ENCODE peak calls at places on chromosomes 2 and 18, in seven cellular contexts. N is naive thymus-derived CD4-positive, alpha-beta T cell; H is HCT116; R is PC-3; K is tibial artery; Q is CD8-positive, alpha-beta T cell; O is psoas muscle. Y is an unnamed sample. For H3K9me3, the result is how much of the 10 kb centered on the place peaks cover.

GRCh38 chr2:106956416-106956815 is 70.4 kb upstream of the ST6GAL2 start:
- DNase-seq in N (no peak), H (no peak), R (no peak), K (no peak), Q (no peak), O (no peak), Y (no peak)

GRCh38 chr2:127387655-127388422 is at the start of gene MAP3K2:
- DNase-seq in N (peak), H (peak), R (peak), K (peak), Q (peak), O (peak), Y (peak)

GRCh38 chr2:70808983-70809958 is 11.1 kb downstream of the CLEC4F start:
- DNase-seq in N (no peak), H (no peak), R (no peak), K (no peak), Q (no peak), O (no peak), Y (no peak)

GRCh38 chr2:23199115-23199918 is 185.7 kb upstream of the KLHL29 start:
- DNase-seq in N (no peak), H (peak), R (peak), K (no peak), Q (no peak), O (no peak), Y (no peak)

GRCh38 chr18:7358989-7359726 is 128.3 kb downstream of the LRRC30 start:
- DNase-seq in N (no peak), H (no peak), R (no peak), K (no peak), Q (no peak), O (no peak), Y (no peak)

GRCh38 chr2:54628418-54628817 is 95.0 kb upstream of the EML6 start:
- DNase-seq in N (no peak), H (no peak), R (no peak), K (no peak), Q (no peak), O (no peak), Y (no peak)

GRCh38 chr2:85705680-85706039 is 11.5 kb downstream of the GNLY start:
- DNase-seq in N (no peak), H (peak), R (peak), K (peak), Q (no peak), O (peak), Y (no peak)

GRCh38 chr18:13831864-13832508 is 8.0 kb downstream of the MC5R start:
- DNase-seq in N (no peak), H (peak), R (peak), K (no peak), Q (no peak), O (no peak), Y (no peak)

GRCh38 chr2:135820003-135820618 is 16.9 kb downstream of the LCT start:
- DNase-seq in N (peak), H (no peak), R (no peak), K (no peak), Q (peak), O (no peak), Y (peak)

GRCh38 chr2:25899404-25899925 is 21.2 kb upstream of the ASXL2 start:
- DNase-seq in N (no peak), H (no peak), R (peak), K (no peak), Q (no peak), O (no peak), Y (no peak)

GRCh38 chr2:143759455-143759854 is 630.2 kb downstream of the ARHGAP15 start:
- DNase-seq in N (no peak), H (no peak), R (no peak), K (no peak), Q (no peak), O (no peak), Y (no peak)

GRCh38 chr2:206085742-206086445 is at the start of gene INO80D:
- DNase-seq in N (peak), H (peak), R (peak), K (peak), Q (peak), O (peak), Y (peak)

DNA sequence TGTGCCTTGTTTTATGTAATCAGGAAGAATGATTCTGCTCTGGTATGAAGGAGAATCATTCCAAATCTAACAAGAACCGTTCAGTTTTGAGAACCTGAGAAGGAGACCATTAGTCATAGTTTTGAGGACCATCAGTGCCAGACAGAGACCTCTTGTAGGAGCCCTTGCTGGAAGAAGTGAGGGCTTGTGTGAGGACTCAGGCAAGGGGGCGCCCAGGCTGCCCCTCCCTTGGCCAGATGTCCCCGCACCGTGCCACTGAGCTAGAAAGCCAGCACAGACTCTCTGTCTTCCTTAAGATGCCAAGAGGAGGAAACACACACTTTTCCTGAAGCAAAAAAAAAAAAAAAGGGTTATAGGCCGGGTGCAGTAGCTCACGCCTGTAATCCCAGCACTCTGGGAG is 55.7 kb upstream of the SLC39A10 start:
- DNase-seq in N (no peak), H (no peak), R (no peak), K (no peak), Q (no peak), O (no peak), Y (no peak)
- H3K27ac ChIP-seq in N (no peak), H (no peak), R (no peak), K (no peak), Q (no peak), O (no peak), Y (no peak)

GRCh38 chr18:78790960-78791359 is 188.7 kb upstream of the SALL3 start:
- DNase-seq in N (no peak), H (no peak), R (no peak), K (no peak), Q (no peak), O (no peak), Y (no peak)
- H3K9me3 ChIP-seq in N (under half), H (under half), R (under half), K (under half), Q (under half), O (under half), Y (under half)

DNA sequence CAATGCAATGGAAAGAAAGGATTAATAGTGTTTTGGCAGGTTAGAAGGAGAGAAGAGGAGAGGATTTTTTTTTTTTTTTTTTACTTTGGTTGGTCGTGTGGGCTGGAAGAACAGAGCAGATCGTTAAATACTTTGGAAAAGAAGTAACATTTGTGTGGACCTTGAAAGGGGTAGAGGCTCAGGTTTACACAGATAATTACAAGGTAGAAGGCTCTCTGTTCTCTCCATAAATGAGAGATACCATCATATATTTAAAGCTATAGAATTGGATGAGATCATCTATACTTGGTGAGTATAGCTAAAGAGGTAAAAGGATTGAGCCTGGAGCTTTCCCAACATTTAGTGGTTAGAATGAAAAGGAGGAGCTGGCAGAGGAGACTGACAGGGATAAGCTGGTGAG is 49.0 kb downstream of the SMCHD1 start:
- DNase-seq in N (no peak), H (no peak), R (no peak), K (no peak), Q (no peak), O (no peak), Y (no peak)
- H3K27ac ChIP-seq in N (no peak), H (no peak), R (no peak), K (no peak), Q (no peak), O (no peak), Y (no peak)

GRCh38 chr18:14970027-14970426 is 222.1 kb downstream of the ANKRD30B start:
- DNase-seq in N (no peak), H (no peak), R (peak), K (no peak), Q (no peak), O (no peak), Y (no peak)
- H3K9me3 ChIP-seq in N (under half), H (under half), R (under half), K (under half), Q (under half), O (under half), Y (under half)

DNA sequence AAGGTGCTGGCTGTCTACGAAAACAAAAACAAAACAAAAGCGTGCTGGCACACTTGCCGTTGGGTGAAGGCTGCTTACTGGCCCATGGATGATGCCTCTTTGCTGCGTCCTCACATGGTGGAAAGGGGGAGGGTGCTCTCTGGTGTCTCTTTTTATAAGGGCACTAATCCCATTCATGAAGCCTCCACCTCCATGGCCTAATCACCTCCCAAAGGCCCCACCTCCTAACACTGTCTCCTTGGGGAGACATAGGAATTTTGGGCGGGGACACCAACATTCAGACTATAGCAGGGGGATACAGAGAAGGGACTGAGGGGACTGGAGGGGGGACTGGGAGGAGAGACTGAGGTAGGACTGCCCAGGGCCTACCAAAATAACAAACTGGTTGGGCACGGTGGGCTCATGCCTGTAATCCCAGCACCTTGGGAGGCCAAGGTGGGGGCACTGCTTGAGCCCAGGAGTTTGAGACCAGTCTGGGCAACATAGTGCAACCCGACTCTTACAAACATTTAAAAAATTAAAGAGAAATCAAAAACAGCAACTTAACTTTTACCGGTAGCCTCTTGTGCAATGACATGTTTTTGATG is 14.5 kb downstream of the PTMA start:
- DNase-seq in N (no peak), H (no peak), R (no peak), K (no peak), Q (no peak), O (no peak), Y (no peak)
- H3K27ac ChIP-seq in N (no peak), H (no peak), R (no peak), K (no peak), Q (no peak), O (no peak), Y (no peak)

DNA sequence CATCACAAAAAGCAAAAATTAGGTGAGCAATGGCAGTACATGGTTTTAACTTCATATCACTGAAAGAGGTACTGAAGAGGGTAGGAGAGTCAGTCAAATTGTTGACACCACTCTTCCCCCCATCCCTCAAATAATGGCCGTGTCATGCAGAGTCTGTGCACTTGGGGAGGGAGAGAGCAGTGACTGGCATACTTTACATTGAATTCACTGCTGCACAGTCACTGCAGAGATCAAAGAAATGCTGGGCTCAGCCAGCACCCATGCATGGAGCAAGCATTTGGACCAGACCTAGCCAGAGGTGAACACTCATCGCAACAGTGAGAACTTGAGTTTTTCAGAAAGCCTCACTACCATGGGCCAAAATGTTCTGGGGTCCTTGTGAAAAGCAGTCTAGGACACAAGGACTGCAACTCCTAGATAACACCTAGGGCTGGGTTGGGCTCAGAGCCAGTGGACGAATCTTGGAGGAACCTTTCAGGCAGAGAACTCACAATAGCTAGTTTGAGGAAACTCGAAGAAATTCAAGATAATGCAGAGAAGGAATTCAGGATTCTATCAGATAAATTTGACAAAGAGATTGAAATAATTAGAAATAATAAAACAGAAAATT is 112.9 kb downstream of the NR4A2 start:
- DNase-seq in N (no peak), H (no peak), R (no peak), K (no peak), Q (no peak), O (no peak), Y (no peak)
- H3K9me3 ChIP-seq in N (under half), H (under half), R (under half), K (under half), Q (under half), O (under half), Y (under half)

GRCh38 chr18:61735564-61736102 is 157.2 kb downstream of the RNF152 start:
- DNase-seq in N (no peak), H (no peak), R (no peak), K (no peak), Q (no peak), O (no peak), Y (no peak)

GRCh38 chr18:61738488-61738887 is 154.3 kb downstream of the RNF152 start:
- DNase-seq in N (no peak), H (no peak), R (peak), K (peak), Q (no peak), O (no peak), Y (no peak)

GRCh38 chr18:61732854-61733253 is 160.0 kb downstream of the RNF152 start:
- DNase-seq in N (no peak), H (no peak), R (no peak), K (peak), Q (no peak), O (no peak), Y (no peak)

GRCh38 chr18:61738042-61738441 is 154.8 kb downstream of the RNF152 start:
- DNase-seq in N (no peak), H (no peak), R (no peak), K (peak), Q (no peak), O (no peak), Y (no peak)

DNA sequence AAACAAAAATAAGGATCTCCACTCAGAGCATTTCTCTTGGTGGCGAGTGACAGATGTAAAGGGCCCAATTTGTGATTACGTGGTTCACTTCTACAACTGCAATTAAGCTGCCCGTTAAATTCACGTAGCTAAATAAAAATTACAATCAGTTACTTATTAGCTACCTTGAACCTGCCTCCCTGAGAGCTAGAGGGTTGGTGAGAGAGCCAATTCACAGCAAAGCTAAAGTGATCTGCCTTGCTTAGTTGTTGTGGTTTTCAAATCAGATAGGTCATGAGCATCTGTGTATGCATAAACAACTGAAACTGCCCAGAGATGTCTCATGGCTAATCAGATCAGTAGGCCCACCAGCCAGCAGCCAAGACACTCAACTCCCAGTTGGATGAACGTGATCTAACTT is 156.6 kb downstream of the RNF152 start:
- DNase-seq in N (no peak), H (no peak), R (no peak), K (no peak), Q (no peak), O (no peak), Y (no peak)
- H3K27ac ChIP-seq in N (no peak), H (no peak), R (no peak), K (peak), Q (no peak), O (no peak), Y (no peak)

GRCh38 chr2:168327328-168327727 is 79.9 kb upstream of the STK39 start:
- DNase-seq in N (no peak), H (no peak), R (no peak), K (no peak), Q (no peak), O (no peak), Y (no peak)

GRCh38 chr2:168330624-168331423 is 83.4 kb upstream of the STK39 start:
- DNase-seq in N (no peak), H (no peak), R (no peak), K (no peak), Q (no peak), O (no peak), Y (no peak)

GRCh38 chr2:168323456-168324058 is 76.2 kb upstream of the STK39 start:
- DNase-seq in N (no peak), H (no peak), R (no peak), K (no peak), Q (no peak), O (no peak), Y (no peak)

GRCh38 chr2:168326578-168326977 is 79.2 kb upstream of the STK39 start:
- DNase-seq in N (no peak), H (no peak), R (no peak), K (no peak), Q (no peak), O (no peak), Y (no peak)

GRCh38 chr2:168328421-168328820 is 81.0 kb upstream of the STK39 start:
- DNase-seq in N (no peak), H (no peak), R (no peak), K (no peak), Q (no peak), O (no peak), Y (no peak)
- H3K9me3 ChIP-seq in N (under half), H (under half), R (under half), K (under half), Q (under half), O (under half), Y (under half)

GRCh38 chr18:4524096-4524495 is 69.0 kb upstream of the DLGAP1 start:
- DNase-seq in N (no peak), H (no peak), R (no peak), K (no peak), Q (no peak), O (no peak), Y (no peak)
- H3K27ac ChIP-seq in N (no peak), H (no peak), R (no peak), K (no peak), Q (no peak), O (no peak), Y (no peak)

Y was measured in effector memory CD4-positive, alpha-beta T cell.